ENCODE peak calls at places on chromosome 14, in five cellular contexts. V, O, C, D and A are unnamed samples.

GRCh38 chr14:74239848-74240793 is 872 bp downstream of the VSX2 start:
- DNase-seq in O (no peak), V (no peak), D (no peak), C (no peak), A (no peak)

GRCh38 chr14:74465335-74465734 is 27.8 kb downstream of the NPC2 start:
- DNase-seq in O (no peak), D (no peak), C (no peak), V (no peak), A (no peak)

GRCh38 chr14:33210304-33210703 is 271.6 kb downstream of the NPAS3 start:
- DNase-seq in O (no peak), D (no peak), C (peak), V (no peak), A (no peak)

GRCh38 chr14:52110441-52111086 is 41.7 kb upstream of the NID2 start:
- DNase-seq in D (no peak), O (no peak), C (no peak), V (no peak), A (no peak)

GRCh38 chr14:20609215-20610001 is 18.2 kb upstream of the RNASE12 start:
- DNase-seq in C (peak), V (peak), D (peak), O (no peak), A (peak)

GRCh38 chr14:104726600-104727451 is 2.8 kb downstream of the ADSS1 start:
- DNase-seq in D (no peak), C (no peak), V (no peak), O (no peak), A (no peak)

GRCh38 chr14:65137648-65138317 is 35.5 kb upstream of the MAX start:
- DNase-seq in V (no peak), O (no peak), C (no peak), D (no peak), A (no peak)

GRCh38 chr14:103897075-103897947 is 30.9 kb upstream of the TDRD9 start:
- DNase-seq in V (peak), D (no peak), O (no peak), C (no peak), A (no peak)

GRCh38 chr14:105493921-105494605 is 3.0 kb downstream of the TEDC1 start:
- DNase-seq in V (peak), D (no peak), O (peak), C (no peak), A (no peak)

GRCh38 chr14:39038542-39038941 is 64.5 kb downstream of the SEC23A start:
- DNase-seq in C (no peak), O (no peak), V (no peak), D (no peak), A (no peak)

GRCh38 chr14:39033371-39033770 is 69.7 kb downstream of the SEC23A start:
- DNase-seq in D (no peak), O (no peak), C (no peak), V (no peak), A (no peak)

GRCh38 chr14:39036760-39037159 is 66.3 kb downstream of the SEC23A start:
- DNase-seq in C (no peak), D (no peak), O (no peak), V (no peak), A (no peak)

GRCh38 chr14:39035336-39035735 is 67.7 kb downstream of the SEC23A start:
- DNase-seq in V (no peak), O (no peak), D (no peak), C (no peak), A (no peak)

DNA sequence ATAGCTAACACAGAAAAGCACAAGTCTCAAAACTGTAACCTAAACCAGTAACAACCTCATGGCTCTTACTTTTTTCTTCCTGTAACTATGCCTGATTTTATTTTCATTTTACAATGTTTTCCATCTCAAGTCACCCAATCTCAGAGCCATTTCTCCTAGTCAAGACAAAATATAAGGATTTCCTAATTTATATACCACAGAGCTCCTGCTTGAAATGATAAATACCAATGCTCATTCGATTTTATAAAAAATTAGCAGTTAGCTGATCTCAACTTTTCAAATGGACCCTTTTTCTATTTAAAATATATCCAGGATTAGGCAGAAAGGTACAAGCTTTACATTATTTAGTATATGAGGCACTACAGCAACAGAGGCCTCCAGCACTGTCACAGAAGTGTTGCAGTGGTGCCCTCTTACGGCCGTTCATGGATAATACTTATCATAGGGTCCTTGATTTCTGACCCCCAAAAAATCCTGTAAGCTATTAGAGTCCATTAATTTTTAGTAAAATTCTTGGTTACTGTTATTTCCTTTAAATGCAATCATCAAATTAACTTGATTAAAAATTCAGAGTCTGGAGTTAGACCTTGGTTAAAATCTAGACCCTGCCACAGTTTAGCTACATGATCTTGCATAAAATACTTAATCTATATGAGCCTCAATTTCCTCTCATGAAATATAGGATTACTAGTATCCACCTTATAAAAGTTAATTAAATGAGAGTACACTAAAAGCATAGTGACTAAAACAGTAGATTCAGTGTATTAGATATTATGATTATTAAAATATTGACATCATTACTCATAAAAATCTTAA is 68.3 kb downstream of the SEC23A start:
- DNase-seq in C (peak), O (no peak), D (no peak), V (no peak), A (no peak)
- TF ChIP-seq CTCF in C (peak), O (no peak), D (no peak), V (peak), A (no peak)

DNA sequence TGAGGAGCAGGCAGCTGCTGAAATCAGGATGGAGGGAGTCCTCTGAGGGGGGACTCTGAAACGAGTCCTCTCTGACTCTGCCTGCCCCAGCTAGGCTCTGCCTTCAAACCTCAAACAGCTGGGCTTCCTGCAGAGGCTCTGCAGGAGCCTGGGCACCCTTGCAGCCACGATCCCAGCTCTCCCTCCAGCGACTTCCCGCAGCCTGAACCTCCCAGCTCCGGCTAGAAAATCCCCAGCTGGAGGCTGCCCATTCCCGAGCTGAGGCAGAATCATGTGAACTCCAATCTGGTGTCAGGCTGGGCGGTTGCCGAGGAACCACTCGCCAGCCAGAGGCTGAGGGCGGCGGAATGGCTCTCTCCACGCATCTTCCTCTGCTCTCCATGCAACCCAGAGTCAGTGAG is at the start of gene GPR68:
- DNase-seq in O (peak), D (peak), V (no peak), C (peak), A (no peak)
- H3K4me3 ChIP-seq in O (no peak), D (peak), V (peak), C (no peak), A (no peak)

GRCh38 chr14:98189944-98190343 is 1082.1 kb downstream of the BCL11B start:
- DNase-seq in D (no peak), O (no peak), C (no peak), V (no peak), A (no peak)

GRCh38 chr14:98189521-98189920 is 1082.5 kb downstream of the BCL11B start:
- DNase-seq in C (no peak), O (no peak), V (no peak), D (peak), A (no peak)

GRCh38 chr14:98194821-98195220 is 1077.2 kb downstream of the BCL11B start:
- DNase-seq in C (no peak), O (no peak), D (no peak), V (no peak), A (no peak)

GRCh38 chr14:98195256-98195655 is 1076.7 kb downstream of the BCL11B start:
- DNase-seq in C (no peak), O (no peak), V (no peak), D (no peak), A (no peak)

DNA sequence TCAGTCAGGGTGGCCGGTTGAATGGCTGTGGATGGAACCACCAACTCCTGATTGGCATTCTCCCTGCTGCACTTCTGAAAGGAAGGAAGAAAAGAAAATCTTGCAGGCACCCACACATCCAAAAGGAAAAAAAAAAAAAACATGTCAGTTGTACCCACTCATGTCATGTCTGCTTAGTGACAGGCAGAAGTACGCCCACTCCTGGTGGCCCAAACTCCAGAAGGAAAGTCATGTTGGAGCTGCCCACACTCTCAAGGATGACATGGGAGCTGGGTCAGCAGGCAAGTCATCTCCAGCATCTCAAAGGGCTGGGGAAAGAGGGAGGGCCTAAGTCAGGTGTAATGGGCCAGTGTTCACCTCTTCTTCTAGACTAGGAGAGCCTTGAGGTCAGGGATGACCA is 1079.1 kb downstream of the BCL11B start:
- DNase-seq in C (no peak), O (no peak), D (no peak), V (no peak), A (no peak)
- TF ChIP-seq CTCF in C (no peak), O (no peak), D (no peak), V (no peak), A (no peak)

GRCh38 chr14:22556990-22557623 is 31.9 kb downstream of the DAD1 start:
- DNase-seq in C (peak), V (peak), O (peak), D (peak), A (no peak)

GRCh38 chr14:22556021-22556989 is 32.7 kb downstream of the DAD1 start:
- DNase-seq in D (peak), C (no peak), O (peak), V (peak), A (peak)

GRCh38 chr14:22555573-22556011 is 33.4 kb downstream of the DAD1 start:
- DNase-seq in O (no peak), C (no peak), V (no peak), D (peak), A (no peak)

GRCh38 chr14:22553445-22553844 is 35.6 kb downstream of the DAD1 start:
- DNase-seq in O (no peak), V (no peak), D (peak), C (no peak), A (no peak)

DNA sequence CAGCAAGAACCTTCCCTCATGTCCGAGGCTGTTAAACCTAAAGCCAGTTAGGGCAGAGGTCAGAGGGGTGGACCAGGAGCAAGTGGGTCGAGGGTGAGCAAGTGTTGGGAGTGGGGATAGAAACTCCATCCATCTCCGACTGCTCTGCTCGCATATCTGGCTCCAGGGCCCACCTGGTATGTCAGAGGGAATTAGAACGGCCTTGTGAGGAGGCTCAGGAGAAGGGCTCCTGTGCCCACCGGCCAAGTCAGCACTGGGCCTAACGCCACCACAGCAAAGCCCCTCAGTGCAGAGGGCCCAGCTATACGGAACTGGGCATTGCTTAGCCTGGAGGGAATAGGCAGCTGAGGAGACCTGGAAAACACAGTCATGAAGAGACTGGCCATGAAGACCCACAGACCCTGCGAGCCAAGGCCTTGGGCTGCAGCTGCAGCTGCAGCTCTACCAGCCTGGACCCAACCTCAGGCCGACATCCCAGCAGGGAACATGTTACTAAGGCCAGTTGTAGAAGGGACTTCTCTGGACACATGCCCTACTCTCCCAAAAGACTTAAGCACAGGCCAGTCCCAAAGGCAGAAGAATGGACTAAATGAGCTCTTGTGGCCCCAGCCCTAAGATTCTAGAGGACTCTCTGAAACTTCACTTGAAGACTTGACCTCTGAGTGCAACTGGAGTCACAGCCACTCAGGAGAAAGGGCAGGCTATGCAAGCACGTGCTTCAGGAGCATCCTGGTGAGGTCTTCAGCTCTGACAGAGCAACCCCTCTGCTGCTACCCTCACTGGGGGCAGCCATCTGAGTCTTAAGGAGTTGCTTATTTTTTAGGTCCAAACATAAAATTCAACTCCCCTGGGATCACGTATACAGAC is 34.1 kb downstream of the DAD1 start:
- DNase-seq in C (no peak), V (no peak), O (no peak), D (peak), A (no peak)
- H3K4me3 ChIP-seq in C (no peak), V (no peak), O (no peak), D (no peak), A (no peak)

GRCh38 chr14:88325883-88326282 is 2.8 kb upstream of the KCNK10 start:
- DNase-seq in D (no peak), V (no peak), O (no peak), C (no peak), A (no peak)

GRCh38 chr14:88323520-88324199 is 591 bp upstream of the KCNK10 start:
- DNase-seq in V (no peak), C (peak), O (no peak), D (no peak), A (peak)

GRCh38 chr14:88323086-88323519 is at the start of gene KCNK10:
- DNase-seq in V (no peak), C (no peak), O (no peak), D (no peak), A (no peak)

GRCh38 chr14:88327497-88327896 is 4.4 kb upstream of the KCNK10 start:
- DNase-seq in O (no peak), C (no peak), V (no peak), D (no peak), A (no peak)

GRCh38 chr14:88326352-88327103 is 3.5 kb upstream of the KCNK10 start:
- DNase-seq in C (peak), D (no peak), O (no peak), V (no peak), A (no peak)
- TF ChIP-seq CTCF in C (no peak), D (no peak), O (no peak), V (no peak), A (no peak)

DNA sequence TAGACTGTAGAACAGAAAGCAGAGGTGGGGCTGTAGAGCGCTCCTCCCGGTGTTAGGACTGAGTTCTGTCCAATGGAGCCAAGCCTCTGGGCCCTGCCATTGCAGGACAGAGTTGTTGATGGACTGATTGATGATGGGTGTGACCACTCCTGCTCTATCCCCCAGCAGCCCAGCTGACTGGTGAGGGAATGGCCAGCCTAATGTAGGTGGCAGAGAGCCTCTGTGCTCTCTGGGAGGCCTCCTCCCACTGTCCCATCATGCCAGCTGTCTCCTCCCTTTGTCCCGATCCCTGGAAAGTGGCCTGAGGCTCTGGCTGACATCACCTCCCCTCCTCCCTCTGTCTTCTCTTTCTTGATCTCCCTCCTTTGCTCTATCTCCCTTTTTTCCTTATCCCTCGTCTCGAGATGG is 804 bp downstream of the EFS start:
- DNase-seq in O (peak), V (no peak), D (no peak), C (no peak), A (no peak)
- H3K4me3 ChIP-seq in O (peak), V (peak), D (no peak), C (peak), A (no peak)

DNA sequence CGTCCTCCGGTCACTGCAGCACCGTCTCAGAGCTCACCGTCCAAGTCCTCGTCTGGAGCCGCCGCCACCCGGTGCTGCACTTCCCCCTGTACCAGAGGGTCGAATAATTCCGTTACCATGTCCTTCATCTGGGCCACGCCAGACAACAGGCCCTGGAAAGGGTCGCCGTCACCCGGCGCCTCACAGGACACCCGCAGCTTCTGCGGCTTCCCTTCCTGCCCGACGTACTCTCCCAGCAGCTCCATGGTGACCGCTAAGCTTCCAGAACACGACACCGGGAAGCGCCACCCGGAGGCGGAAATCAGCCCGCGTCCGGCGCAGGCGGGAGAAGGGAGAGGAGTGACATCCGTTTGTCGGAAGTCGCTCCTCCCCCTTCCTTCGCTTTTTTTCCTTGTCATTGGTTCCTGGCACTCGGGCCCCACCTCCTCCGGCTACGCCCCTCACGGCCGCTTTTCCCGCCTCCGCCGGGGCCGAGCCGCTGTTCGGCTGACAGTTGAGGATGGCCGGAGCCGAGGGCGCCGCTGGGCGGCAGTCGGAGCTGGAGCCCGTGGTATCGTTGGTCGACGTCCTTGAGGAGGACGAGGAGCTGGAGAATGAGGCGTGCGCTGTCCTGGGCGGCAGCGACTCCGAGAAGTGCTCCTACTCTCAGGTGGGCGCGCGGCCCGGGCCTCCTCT is at the start of the genes GON7 and UBR7:
- DNase-seq in D (peak), O (peak), C (peak), V (peak), A (peak)
- TF ChIP-seq CTCF in D (no peak), O (peak), C (peak), V (peak), A (peak)

GRCh38 chr14:22978487-22978837 is 3.9 kb downstream of the AJUBA start:
- DNase-seq in V (no peak), C (no peak), O (no peak), D (no peak), A (no peak)
- H3K4me3 ChIP-seq in V (no peak), C (no peak), O (no peak), D (no peak), A (no peak)